ENCODE peak calls at places on chromosome 17, in six cellular contexts. N, V, Q, A, R and Z are unnamed samples.

GRCh38 chr17:9247401-9247938 is 226.2 kb downstream of the NTN1 start:
- DNase-seq in N (no peak), V (no peak), Q (no peak), A (no peak), R (no peak), Z (no peak)

GRCh38 chr17:28507567-28508195 is 1.5 kb downstream of the FOXN1 start:
- DNase-seq in N (no peak), V (no peak), Q (no peak), A (no peak), R (no peak), Z (peak; percentile 65)

GRCh38 chr17:13509561-13509960 is 92.2 kb downstream of the HS3ST3A1 start:
- DNase-seq in N (no peak), V (no peak), Q (no peak), A (no peak), R (no peak), Z (no peak)

GRCh38 chr17:47714773-47715396 is 18.2 kb upstream of the TBX21 start:
- DNase-seq in N (no peak), V (no peak), Q (no peak), A (no peak), R (no peak), Z (no peak)

GRCh38 chr17:39994448-39994847 is 13.8 kb downstream of the PSMD3 start:
- DNase-seq in N (no peak), V (no peak), Q (no peak), A (no peak), R (no peak), Z (no peak)

GRCh38 chr17:70076831-70077230 is 1.8 kb downstream of the KCNJ16 start:
- DNase-seq in N (no peak), V (no peak), Q (no peak), A (no peak), R (no peak), Z (no peak)

GRCh38 chr17:13127921-13128582 is 110.2 kb upstream of the ELAC2 start:
- DNase-seq in N (no peak), V (no peak), Q (no peak), A (no peak), R (no peak), Z (no peak)

GRCh38 chr17:64358261-64358788 is 32.3 kb downstream of the PECAM1 start:
- DNase-seq in N (no peak), V (no peak), Q (no peak), A (no peak), R (peak; percentile 81), Z (no peak)

GRCh38 chr17:31857920-31858646 is 961 bp downstream of the COPRS start:
- DNase-seq in N (no peak), V (no peak), Q (no peak), A (no peak), R (no peak), Z (no peak)

GRCh38 chr17:8477653-8478441 is 42.2 kb downstream of the NDEL1 start:
- DNase-seq in N (no peak), V (no peak), Q (no peak), A (no peak), R (no peak), Z (no peak)

GRCh38 chr17:69857412-69857835 is 217.6 kb upstream of the KCNJ16 start:
- DNase-seq in N (no peak), V (no peak), Q (peak; percentile 11), A (no peak), R (no peak), Z (no peak)